ENCODE peak calls at places on chromosomes 7 and 10, in eight cellular contexts. F is fibroblast of pulmonary artery; O is body of pancreas; E is chondrocyte; N is MV-4-11; L is A172; W is T-helper 1 cell; I is activated CD4-positive, alpha-beta T cell treated with anti-CD3 and anti-CD28 coated beads for 24 hours. R is an unnamed sample.

GRCh38 chr7:80634505-80634904 is 3.9 kb upstream of the CD36 start:
- DNase-seq in L (peak; percentile 45), I (no peak), E (no peak), F (peak; percentile 90), O (no peak), N (peak; percentile 94), W (no peak), R (no peak)

GRCh38 chr7:155084989-155085388 is 14.9 kb downstream of the HTR5A start:
- DNase-seq in O (no peak), N (no peak), W (peak; percentile 48), L (no peak), F (no peak), I (no peak), E (no peak), R (no peak)

GRCh38 chr10:92405006-92405924 is 114.3 kb downstream of the MARCHF5 start:
- DNase-seq in E (no peak), I (no peak), F (no peak), W (no peak), N (no peak), O (no peak), L (no peak), R (no peak)

GRCh38 chr10:19168584-19168983 is 120.0 kb downstream of the MALRD1 start:
- DNase-seq in E (no peak), N (no peak), F (no peak), O (no peak), I (no peak), L (no peak), W (no peak), R (no peak)

GRCh38 chr10:118472961-118473675 is 122.3 kb downstream of the PRLHR start:
- DNase-seq in L (no peak), W (no peak), E (no peak), F (no peak), O (no peak), N (peak; percentile 48), I (no peak), R (no peak)

GRCh38 chr10:60414877-60415585 is 25.4 kb upstream of the ANK3 start:
- DNase-seq in F (peak; percentile 81), I (no peak), N (no peak), O (no peak), W (no peak), E (no peak), L (peak; percentile 94), R (no peak)

GRCh38 chr7:100901921-100902332 is 6.2 kb upstream of the ACHE start:
- DNase-seq in W (no peak), L (no peak), F (no peak), E (no peak), I (no peak), O (no peak), N (no peak), R (no peak)

GRCh38 chr10:32210306-32211045 is 136.5 kb downstream of the EPC1 start:
- DNase-seq in I (peak; percentile 12), F (peak; percentile 70), E (no peak), O (peak; percentile 17), L (peak; percentile 74), W (peak; percentile 8), N (peak; percentile 50), R (no peak)

GRCh38 chr7:105487559-105488218 is 34.4 kb downstream of the PUS7 start:
- DNase-seq in L (peak; percentile 81), O (no peak), N (no peak), I (no peak), W (peak; percentile 50), F (peak; percentile 89), E (no peak), R (no peak)

GRCh38 chr7:26553582-26553981 is 261.9 kb downstream of the SNX10 start:
- DNase-seq in F (no peak), N (no peak), I (no peak), E (no peak), L (no peak), W (no peak), O (no peak), R (no peak)

GRCh38 chr10:77592946-77593636 is 44.5 kb downstream of the KCNMA1 start:
- DNase-seq in I (no peak), W (no peak), F (peak; percentile 71), L (peak; percentile 95), O (no peak), N (no peak), E (no peak), R (peak; percentile 29)

GRCh38 chr10:1203216-1203615 is 147.0 kb downstream of the WDR37 start:
- DNase-seq in E (no peak), N (no peak), I (no peak), F (no peak), W (no peak), O (no peak), L (no peak), R (no peak)

GRCh38 chr10:70679498-70679897 is 7.2 kb downstream of the ADAMTS14 start:
- DNase-seq in F (peak; percentile 33), W (no peak), O (no peak), N (peak; percentile 42), L (no peak), I (no peak), E (peak; percentile 50), R (no peak)

GRCh38 chr7:142798451-142799438 is 28.0 kb downstream of the PRSS2 start:
- DNase-seq in F (no peak), L (no peak), I (no peak), E (no peak), O (no peak), N (no peak), W (peak; percentile 74), R (no peak)

GRCh38 chr10:129580010-129580409 is 113.0 kb downstream of the MGMT start:
- DNase-seq in L (no peak), N (no peak), O (no peak), I (no peak), W (no peak), F (no peak), E (no peak), R (no peak)

GRCh38 chr7:85875398-85875797 is 688.5 kb upstream of the SEMA3D start:
- DNase-seq in L (no peak), F (no peak), W (no peak), O (no peak), N (no peak), E (no peak), I (no peak), R (no peak)

GRCh38 chr7:30812676-30813075 is 41.5 kb downstream of the MINDY4 start:
- DNase-seq in W (no peak), E (no peak), N (no peak), L (no peak), F (no peak), O (no peak), I (no peak), R (no peak)

GRCh38 chr10:33238643-33239042 is 95.8 kb downstream of the NRP1 start:
- DNase-seq in F (peak; percentile 52), L (peak; percentile 59), I (no peak), N (no peak), O (no peak), E (no peak), W (no peak), R (no peak)

GRCh38 chr10:14547826-14548225 is 217.1 kb upstream of the FRMD4A start:
- DNase-seq in W (no peak), O (no peak), E (no peak), L (no peak), N (no peak), F (no peak), I (no peak), R (no peak)

GRCh38 chr10:86325158-86325557 is 41.4 kb downstream of the GRID1 start:
- DNase-seq in N (no peak), O (no peak), I (no peak), F (no peak), E (no peak), W (no peak), L (no peak), R (no peak)

R was measured in omental fat pad.